ENCODE peak calls at places on chromosomes 7 and 10, in six cellular contexts. N, L, Q, B, G and W are unnamed samples.

GRCh38 chr7:30511973-30512662 is 7.5 kb upstream of the GGCT start:
- DNase-seq in G (no peak), Q (no peak), N (no peak), B (no peak), L (no peak), W (no peak)

GRCh38 chr7:84614821-84615506 is 420.4 kb upstream of the SEMA3A start:
- DNase-seq in G (no peak), B (peak), Q (no peak), L (no peak), N (no peak), W (no peak)

GRCh38 chr10:56715262-56715661 is 354.2 kb upstream of the ZWINT start:
- DNase-seq in G (no peak), B (no peak), N (no peak), Q (no peak), L (no peak), W (no peak)

GRCh38 chr10:79059859-79060379 is 8.8 kb upstream of the ZMIZ1 start:
- DNase-seq in B (no peak), N (no peak), G (no peak), Q (peak), L (peak), W (peak)

GRCh38 chr7:28179081-28180030 is 1.2 kb downstream of the JAZF1 start:
- DNase-seq in G (peak), N (peak), B (peak), L (peak), Q (peak), W (peak)

GRCh38 chr10:104061196-104061595 is 24.5 kb downstream of the COL17A1 start:
- DNase-seq in N (no peak), Q (no peak), L (no peak), B (no peak), G (no peak), W (no peak)

GRCh38 chr10:18501610-18502009 is 149.8 kb downstream of the NSUN6 start:
- DNase-seq in Q (no peak), G (no peak), N (no peak), L (no peak), B (no peak), W (no peak)

GRCh38 chr7:149147072-149147729 is at the start of gene ZNF398:
- DNase-seq in G (peak), Q (peak), L (peak), N (peak), B (peak), W (peak)

GRCh38 chr7:158779061-158779992 is 50.0 kb downstream of the ESYT2 start:
- DNase-seq in Q (no peak), L (no peak), B (no peak), G (no peak), N (no peak), W (no peak)

GRCh38 chr10:84811078-84811477 is 482.7 kb downstream of the CCSER2 start:
- DNase-seq in B (no peak), Q (no peak), G (no peak), N (no peak), L (no peak), W (no peak)

GRCh38 chr10:74047871-74048270 is 50.0 kb downstream of the VCL start:
- DNase-seq in L (no peak), N (no peak), Q (no peak), G (no peak), B (peak), W (peak)

GRCh38 chr10:94521276-94522250 is 24.0 kb upstream of the HELLS start:
- DNase-seq in N (no peak), G (no peak), B (no peak), Q (no peak), L (no peak), W (no peak)

GRCh38 chr7:85186083-85186520 is 754 bp downstream of the SEMA3D start:
- DNase-seq in N (no peak), B (peak), L (peak), G (no peak), Q (peak), W (peak)

GRCh38 chr7:145978769-145979168 is 137.8 kb upstream of the CNTNAP2 start:
- DNase-seq in N (no peak), G (no peak), B (no peak), L (no peak), Q (no peak), W (no peak)

GRCh38 chr7:80942261-80943041 is 23.6 kb upstream of the SEMA3C start:
- DNase-seq in N (no peak), G (no peak), B (peak), L (peak), Q (peak), W (peak)

GRCh38 chr7:129784783-129785456 is 167.8 kb downstream of the UBE2H start:
- DNase-seq in B (no peak), Q (no peak), N (no peak), G (no peak), L (peak), W (peak)

GRCh38 chr10:67815571-67816059 is 22.4 kb downstream of the DNAJC12 start:
- DNase-seq in N (no peak), L (no peak), B (peak), Q (no peak), G (no peak), W (no peak)

GRCh38 chr10:43854042-43854441 is 205.4 kb upstream of the ZNF32 start:
- DNase-seq in B (peak), L (no peak), G (no peak), N (no peak), Q (no peak), W (peak)

GRCh38 chr7:24388212-24388611 is 104.2 kb downstream of the NPY start:
- DNase-seq in N (no peak), Q (no peak), G (no peak), L (no peak), B (no peak), W (no peak)

GRCh38 chr7:16984346-16984745 is 102.6 kb upstream of the AGR3 start:
- DNase-seq in B (no peak), N (no peak), G (no peak), L (no peak), Q (no peak), W (no peak)

GRCh38 chr10:81600185-81600584 is 274.8 kb upstream of the NRG3 start:
- DNase-seq in G (no peak), Q (no peak), N (no peak), B (peak), L (no peak), W (no peak)

GRCh38 chr10:120493411-120494312 is 36.6 kb downstream of the PLPP4 start:
- DNase-seq in N (no peak), Q (no peak), B (no peak), G (no peak), L (no peak), W (peak)

GRCh38 chr10:50260791-50261281 is 9.5 kb upstream of the ASAH2 start:
- DNase-seq in G (no peak), B (no peak), Q (no peak), L (no peak), N (no peak), W (no peak)

GRCh38 chr7:41573017-41573416 is 129.9 kb downstream of the INHBA start:
- DNase-seq in B (peak), L (no peak), N (no peak), Q (no peak), G (no peak), W (no peak)

GRCh38 chr7:44375236-44375699 is 49.9 kb upstream of the CAMK2B start:
- DNase-seq in Q (no peak), B (peak), L (no peak), G (no peak), N (no peak), W (peak)

GRCh38 chr7:129611246-129612111 is at the start of gene NRF1:
- DNase-seq in Q (peak), G (peak), B (peak), L (peak), N (peak), W (peak)

GRCh38 chr7:122143376-122143750 is 686 bp downstream of the AASS start:
- DNase-seq in N (no peak), Q (peak), L (peak), B (no peak), G (no peak), W (peak)

DNA sequence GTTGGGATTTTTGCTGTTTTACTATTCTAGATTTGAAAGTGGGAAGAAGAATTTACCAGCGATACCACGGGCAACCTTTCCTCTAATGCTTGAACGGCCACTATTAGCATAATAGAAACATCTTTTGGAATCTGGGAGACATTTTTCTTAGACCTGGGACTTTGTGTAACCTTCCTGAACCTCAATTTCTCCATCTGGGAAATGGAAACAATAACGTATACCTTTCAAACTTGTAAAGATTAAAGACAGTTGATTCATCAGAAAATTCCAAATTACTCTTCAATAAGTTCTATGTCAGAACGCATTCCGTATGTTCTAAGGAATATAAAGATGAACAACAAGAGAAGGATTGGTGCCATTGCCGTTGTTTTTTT is 453 bp upstream of the RNLS start:
- DNase-seq in B (no peak), G (no peak), L (no peak), Q (no peak), N (no peak), W (no peak)
- H3K27ac ChIP-seq in B (no peak), G (peak), L (peak), Q (peak), N (peak), W (no peak)

DNA sequence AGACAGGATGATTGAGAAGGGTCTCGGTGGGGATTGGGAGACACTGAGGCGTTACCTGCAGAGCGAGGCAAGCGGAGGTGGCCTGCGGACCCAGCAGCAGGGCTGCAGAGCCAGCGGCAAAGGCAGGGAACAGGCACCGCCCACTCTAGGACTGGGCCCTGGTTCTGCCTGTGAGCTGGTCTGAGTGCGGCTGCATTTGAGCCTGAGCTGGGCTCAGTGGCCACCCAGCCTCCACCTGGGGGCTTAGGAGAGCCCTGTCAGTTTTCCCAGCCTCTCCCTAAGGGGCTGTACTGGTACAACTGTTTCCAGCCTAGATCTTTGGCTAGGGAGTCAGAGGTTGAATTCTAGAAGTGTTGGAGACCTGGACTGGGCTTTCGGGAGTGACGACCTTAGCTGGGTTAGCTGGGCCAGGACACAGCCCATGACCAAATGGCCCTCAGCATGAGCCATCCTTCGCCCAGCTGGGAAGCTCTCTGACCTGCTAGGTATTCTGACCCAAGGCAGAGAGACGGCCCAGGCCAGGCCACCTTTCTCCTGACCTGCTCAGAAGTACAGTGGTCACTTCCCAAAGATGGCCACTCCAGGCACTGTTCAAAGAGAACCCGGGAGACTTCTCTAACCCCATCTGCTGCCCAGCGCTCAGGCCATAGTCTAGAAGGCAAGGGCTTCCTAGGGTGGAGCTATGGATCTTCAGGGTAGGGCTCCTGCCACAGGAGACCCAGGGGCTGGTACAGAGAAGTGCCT is 64.9 kb downstream of the PAX2 start:
- DNase-seq in N (no peak), B (no peak), Q (no peak), G (no peak), L (no peak), W (no peak)
- H3K27ac ChIP-seq in N (no peak), B (no peak), Q (no peak), G (no peak), L (no peak), W (no peak)

GRCh38 chr7:130996205-130996840 is 262.3 kb upstream of the KLF14 start:
- DNase-seq in L (no peak), B (peak), Q (no peak), N (no peak), G (no peak), W (no peak)

GRCh38 chr7:130996841-130997231 is 262.8 kb upstream of the KLF14 start:
- DNase-seq in N (no peak), G (no peak), Q (no peak), L (no peak), B (peak), W (no peak)

GRCh38 chr7:130995252-130996081 is 261.5 kb upstream of the KLF14 start:
- DNase-seq in Q (no peak), N (no peak), G (no peak), B (no peak), L (no peak), W (no peak)

GRCh38 chr7:130994378-130995115 is 260.5 kb upstream of the KLF14 start:
- DNase-seq in G (no peak), N (no peak), L (peak), B (no peak), Q (peak), W (peak)

DNA sequence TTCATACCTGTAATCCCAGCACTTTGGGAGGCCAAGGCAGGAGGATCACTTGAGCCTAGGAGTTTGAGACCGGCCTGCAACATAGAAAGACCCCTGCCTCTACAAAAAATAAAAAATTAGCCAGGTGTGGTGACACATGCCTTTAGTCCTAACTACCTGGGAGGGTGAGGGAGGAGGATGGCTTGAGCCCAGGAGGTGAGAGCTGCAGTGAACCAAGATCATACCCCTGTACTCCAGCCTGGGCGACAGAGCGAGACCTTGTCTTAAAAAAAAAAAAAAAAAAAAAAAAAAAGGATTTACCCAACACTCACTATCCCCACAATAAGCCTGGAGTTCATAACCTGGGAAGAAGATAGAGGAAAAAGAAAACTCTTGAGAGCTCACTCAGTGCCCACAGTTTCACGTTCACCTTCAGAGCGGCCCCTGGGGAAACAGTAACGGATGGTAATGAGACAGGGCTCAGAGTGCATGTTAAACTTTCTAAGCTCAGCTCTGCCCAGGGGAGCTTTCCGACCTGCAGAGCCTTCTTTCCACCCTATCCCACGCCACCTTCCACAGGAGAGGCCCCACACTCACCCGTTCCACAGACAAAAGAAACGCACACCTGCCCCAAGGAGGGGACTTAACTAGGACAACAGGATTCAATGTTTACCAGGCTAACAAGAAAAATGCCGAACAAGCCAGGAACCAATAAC is 259.8 kb upstream of the KLF14 start:
- DNase-seq in N (no peak), G (no peak), L (no peak), B (no peak), Q (no peak), W (no peak)
- H3K27ac ChIP-seq in N (peak), G (peak), L (peak), B (no peak), Q (peak), W (no peak)

GRCh38 chr7:102464577-102465280 is at the start of the genes ALKBH4 and LRWD1:
- DNase-seq in Q (peak), G (peak), B (peak), L (peak), N (peak), W (peak)
- H3K27ac ChIP-seq in Q (peak), G (peak), B (no peak), L (no peak), N (peak), W (peak)

GRCh38 chr7:66933469-66933868 is 12.4 kb downstream of the TMEM248 start:
- DNase-seq in L (no peak), Q (no peak), B (no peak), G (no peak), N (no peak), W (no peak)

GRCh38 chr7:66939325-66939724 is 18.3 kb downstream of the TMEM248 start:
- DNase-seq in N (no peak), L (no peak), G (no peak), Q (no peak), B (no peak), W (no peak)

GRCh38 chr7:66937940-66938339 is 16.9 kb downstream of the TMEM248 start:
- DNase-seq in B (no peak), N (no peak), G (no peak), Q (no peak), L (no peak), W (no peak)
- H3K27ac ChIP-seq in B (no peak), N (no peak), G (no peak), Q (no peak), L (no peak), W (no peak)

DNA sequence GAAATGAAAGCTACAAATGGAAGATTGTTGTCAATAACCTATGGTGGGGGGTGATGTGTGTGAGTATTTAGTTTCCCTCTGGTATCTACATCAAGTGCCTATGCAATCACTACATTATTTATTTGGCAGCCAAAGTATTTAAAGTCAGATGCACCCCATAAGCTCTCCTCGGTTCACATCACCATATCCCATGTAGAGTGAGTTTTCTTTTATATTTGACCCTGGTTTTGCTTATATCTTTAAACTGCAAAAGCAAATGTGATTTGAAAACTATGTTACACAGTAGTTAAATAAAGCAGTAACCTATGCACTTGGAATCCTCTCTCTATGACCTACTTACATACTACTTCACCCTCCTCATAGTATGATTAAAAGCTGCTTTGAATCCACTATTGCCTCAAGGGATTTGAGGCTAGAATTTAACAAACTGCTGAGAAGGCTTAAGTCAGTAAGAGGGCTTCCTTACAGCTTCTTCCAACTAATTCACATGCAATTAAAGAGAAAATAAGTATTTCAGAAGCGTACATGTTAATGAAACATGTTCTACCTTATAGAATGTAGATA is 2.2 kb upstream of the CELF2 start:
- DNase-seq in L (no peak), B (no peak), G (no peak), Q (no peak), N (no peak), W (no peak)
- H3K27ac ChIP-seq in L (no peak), B (no peak), G (no peak), Q (no peak), N (no peak), W (no peak)

GRCh38 chr7:135177021-135177696 is 6.7 kb upstream of the CYREN start:
- DNase-seq in B (peak), L (no peak), Q (no peak), G (no peak), N (no peak), W (no peak)

GRCh38 chr7:135175931-135176330 is 5.4 kb upstream of the CYREN start:
- DNase-seq in G (no peak), N (no peak), Q (no peak), B (no peak), L (no peak), W (no peak)

GRCh38 chr7:135180122-135180521 is 9.6 kb upstream of the CYREN start:
- DNase-seq in N (no peak), Q (no peak), G (no peak), B (no peak), L (no peak), W (no peak)

GRCh38 chr7:135179321-135179925 is 8.9 kb upstream of the CYREN start:
- DNase-seq in Q (no peak), N (no peak), B (no peak), G (no peak), L (no peak), W (no peak)

DNA sequence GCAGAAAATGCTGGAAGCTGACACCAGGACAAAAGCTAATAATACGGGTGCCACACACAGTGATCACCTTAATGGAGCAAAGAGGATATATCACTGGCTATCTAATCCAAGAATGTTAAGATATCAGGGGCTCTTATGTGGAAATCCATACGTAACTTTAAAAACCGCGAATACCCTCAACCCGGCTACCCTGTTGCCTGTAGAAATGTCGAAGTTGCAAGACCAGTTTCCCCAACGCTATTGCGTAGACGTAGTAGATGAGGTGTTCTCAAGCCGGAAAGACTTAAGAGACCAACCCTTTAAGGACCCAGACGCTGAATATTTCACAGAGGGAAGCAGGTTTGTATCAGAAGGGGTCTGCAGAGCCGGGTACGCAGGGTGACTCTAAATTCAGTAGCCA is 7.9 kb upstream of the CYREN start:
- DNase-seq in B (no peak), Q (no peak), L (no peak), N (no peak), G (no peak), W (no peak)
- H3K27ac ChIP-seq in B (no peak), Q (no peak), L (no peak), N (no peak), G (no peak), W (no peak)

GRCh38 chr7:8113184-8113583 is 144.6 kb downstream of the GLCCI1 start:
- DNase-seq in Q (no peak), L (no peak), B (no peak), G (no peak), N (no peak), W (no peak)
- H3K27ac ChIP-seq in Q (no peak), L (no peak), B (no peak), G (no peak), N (no peak), W (no peak)